ENCODE peak calls at places on chromosomes 1 and 21, in ten cellular contexts. One of them, this sample, is unnamed.

GRCh38 chr1:117719004-117719403 is 113.2 kb downstream of the TENT5C start:
- DNase-seq in heart left ventricle: no peak
- DNase-seq in stimulated activated CD4-positive, alpha-beta T cell treated with anti-CD3 and anti-CD28 coated beads, Interleukin-12 subunit alpha, Interleukin-12 subunit beta, amount 100 ng/mL, for 4 hours: no peak
- DNase-seq in mesothelial cell of epicardium: no peak
- DNase-seq in uterus: no peak
- DNase-seq in C1 segment of cervical spinal cord: no peak
- DNase-seq in fibroblast of mammary gland: no peak
- DNase-seq in AG04450: no peak
- DNase-seq in EL: no peak
- DNase-seq in NCI-H1092 treated with DMSO at 0.1 percent for 48 hours: no peak
- DNase-seq in this sample: no peak

GRCh38 chr1:11058595-11059165 is 1.1 kb downstream of the SRM start:
- DNase-seq in heart left ventricle: no peak
- DNase-seq in stimulated activated CD4-positive, alpha-beta T cell treated with anti-CD3 and anti-CD28 coated beads, Interleukin-12 subunit alpha, Interleukin-12 subunit beta, amount 100 ng/mL, for 4 hours: no peak
- DNase-seq in mesothelial cell of epicardium: no peak
- DNase-seq in uterus: no peak
- DNase-seq in C1 segment of cervical spinal cord: no peak
- DNase-seq in fibroblast of mammary gland: no peak
- DNase-seq in AG04450: no peak
- DNase-seq in EL: no peak
- DNase-seq in NCI-H1092 treated with DMSO at 0.1 percent for 48 hours: peak
- DNase-seq in this sample: peak

GRCh38 chr1:45883633-45884032 is 80.2 kb downstream of the MAST2 start:
- DNase-seq in heart left ventricle: no peak
- DNase-seq in stimulated activated CD4-positive, alpha-beta T cell treated with anti-CD3 and anti-CD28 coated beads, Interleukin-12 subunit alpha, Interleukin-12 subunit beta, amount 100 ng/mL, for 4 hours: no peak
- DNase-seq in mesothelial cell of epicardium: no peak
- DNase-seq in uterus: no peak
- DNase-seq in C1 segment of cervical spinal cord: no peak
- DNase-seq in fibroblast of mammary gland: no peak
- DNase-seq in AG04450: no peak
- DNase-seq in EL: peak
- DNase-seq in NCI-H1092 treated with DMSO at 0.1 percent for 48 hours: no peak
- DNase-seq in this sample: no peak

GRCh38 chr1:209651148-209651547 is 1.1 kb downstream of the LAMB3 start:
- DNase-seq in heart left ventricle: peak
- DNase-seq in stimulated activated CD4-positive, alpha-beta T cell treated with anti-CD3 and anti-CD28 coated beads, Interleukin-12 subunit alpha, Interleukin-12 subunit beta, amount 100 ng/mL, for 4 hours: peak
- DNase-seq in mesothelial cell of epicardium: no peak
- DNase-seq in uterus: no peak
- DNase-seq in C1 segment of cervical spinal cord: no peak
- DNase-seq in fibroblast of mammary gland: peak
- DNase-seq in AG04450: no peak
- DNase-seq in EL: peak
- DNase-seq in NCI-H1092 treated with DMSO at 0.1 percent for 48 hours: no peak
- DNase-seq in this sample: no peak

GRCh38 chr1:41411229-41411628 is 50.0 kb downstream of the FOXO6 start:
- DNase-seq in heart left ventricle: no peak
- DNase-seq in stimulated activated CD4-positive, alpha-beta T cell treated with anti-CD3 and anti-CD28 coated beads, Interleukin-12 subunit alpha, Interleukin-12 subunit beta, amount 100 ng/mL, for 4 hours: no peak
- DNase-seq in mesothelial cell of epicardium: no peak
- DNase-seq in uterus: no peak
- DNase-seq in C1 segment of cervical spinal cord: no peak
- DNase-seq in fibroblast of mammary gland: no peak
- DNase-seq in AG04450: no peak
- DNase-seq in EL: no peak
- DNase-seq in NCI-H1092 treated with DMSO at 0.1 percent for 48 hours: no peak
- DNase-seq in this sample: peak

GRCh38 chr1:185911978-185912377 is 177.8 kb downstream of the HMCN1 start:
- DNase-seq in heart left ventricle: no peak
- DNase-seq in stimulated activated CD4-positive, alpha-beta T cell treated with anti-CD3 and anti-CD28 coated beads, Interleukin-12 subunit alpha, Interleukin-12 subunit beta, amount 100 ng/mL, for 4 hours: no peak
- DNase-seq in mesothelial cell of epicardium: no peak
- DNase-seq in uterus: no peak
- DNase-seq in C1 segment of cervical spinal cord: no peak
- DNase-seq in fibroblast of mammary gland: no peak
- DNase-seq in AG04450: no peak
- DNase-seq in EL: no peak
- DNase-seq in NCI-H1092 treated with DMSO at 0.1 percent for 48 hours: no peak
- DNase-seq in this sample: no peak

GRCh38 chr1:3560199-3560955 is 50.9 kb downstream of the MEGF6 start:
- DNase-seq in heart left ventricle: no peak
- DNase-seq in stimulated activated CD4-positive, alpha-beta T cell treated with anti-CD3 and anti-CD28 coated beads, Interleukin-12 subunit alpha, Interleukin-12 subunit beta, amount 100 ng/mL, for 4 hours: no peak
- DNase-seq in mesothelial cell of epicardium: no peak
- DNase-seq in uterus: peak
- DNase-seq in C1 segment of cervical spinal cord: no peak
- DNase-seq in fibroblast of mammary gland: no peak
- DNase-seq in AG04450: no peak
- DNase-seq in EL: no peak
- DNase-seq in NCI-H1092 treated with DMSO at 0.1 percent for 48 hours: no peak
- DNase-seq in this sample: no peak

GRCh38 chr1:186984959-186985358 is 156.2 kb downstream of the PLA2G4A start:
- DNase-seq in heart left ventricle: no peak
- DNase-seq in stimulated activated CD4-positive, alpha-beta T cell treated with anti-CD3 and anti-CD28 coated beads, Interleukin-12 subunit alpha, Interleukin-12 subunit beta, amount 100 ng/mL, for 4 hours: no peak
- DNase-seq in mesothelial cell of epicardium: no peak
- DNase-seq in uterus: no peak
- DNase-seq in C1 segment of cervical spinal cord: no peak
- DNase-seq in fibroblast of mammary gland: no peak
- DNase-seq in AG04450: no peak
- DNase-seq in EL: no peak
- DNase-seq in NCI-H1092 treated with DMSO at 0.1 percent for 48 hours: no peak
- DNase-seq in this sample: no peak

GRCh38 chr1:40267767-40268187 is 9.7 kb downstream of the ZMPSTE24 start:
- DNase-seq in heart left ventricle: peak
- DNase-seq in stimulated activated CD4-positive, alpha-beta T cell treated with anti-CD3 and anti-CD28 coated beads, Interleukin-12 subunit alpha, Interleukin-12 subunit beta, amount 100 ng/mL, for 4 hours: no peak
- DNase-seq in mesothelial cell of epicardium: no peak
- DNase-seq in uterus: no peak
- DNase-seq in C1 segment of cervical spinal cord: no peak
- DNase-seq in fibroblast of mammary gland: peak
- DNase-seq in AG04450: peak
- DNase-seq in EL: peak
- DNase-seq in NCI-H1092 treated with DMSO at 0.1 percent for 48 hours: no peak
- DNase-seq in this sample: no peak

GRCh38 chr1:115428262-115428661 is 90.2 kb upstream of the NGF start:
- DNase-seq in heart left ventricle: no peak
- DNase-seq in stimulated activated CD4-positive, alpha-beta T cell treated with anti-CD3 and anti-CD28 coated beads, Interleukin-12 subunit alpha, Interleukin-12 subunit beta, amount 100 ng/mL, for 4 hours: no peak
- DNase-seq in mesothelial cell of epicardium: no peak
- DNase-seq in uterus: no peak
- DNase-seq in C1 segment of cervical spinal cord: no peak
- DNase-seq in fibroblast of mammary gland: no peak
- DNase-seq in AG04450: no peak
- DNase-seq in EL: peak
- DNase-seq in NCI-H1092 treated with DMSO at 0.1 percent for 48 hours: no peak
- DNase-seq in this sample: no peak

GRCh38 chr1:19080715-19081114 is 124.2 kb upstream of the IFFO2 start:
- DNase-seq in heart left ventricle: no peak
- DNase-seq in stimulated activated CD4-positive, alpha-beta T cell treated with anti-CD3 and anti-CD28 coated beads, Interleukin-12 subunit alpha, Interleukin-12 subunit beta, amount 100 ng/mL, for 4 hours: no peak
- DNase-seq in mesothelial cell of epicardium: no peak
- DNase-seq in uterus: no peak
- DNase-seq in C1 segment of cervical spinal cord: no peak
- DNase-seq in fibroblast of mammary gland: no peak
- DNase-seq in AG04450: no peak
- DNase-seq in EL: peak
- DNase-seq in NCI-H1092 treated with DMSO at 0.1 percent for 48 hours: no peak
- DNase-seq in this sample: no peak

GRCh38 chr21:41204736-41205135 is 36.8 kb downstream of the BACE2 start:
- DNase-seq in heart left ventricle: no peak
- DNase-seq in stimulated activated CD4-positive, alpha-beta T cell treated with anti-CD3 and anti-CD28 coated beads, Interleukin-12 subunit alpha, Interleukin-12 subunit beta, amount 100 ng/mL, for 4 hours: no peak
- DNase-seq in mesothelial cell of epicardium: no peak
- DNase-seq in uterus: no peak
- DNase-seq in C1 segment of cervical spinal cord: no peak
- DNase-seq in fibroblast of mammary gland: no peak
- DNase-seq in AG04450: no peak
- DNase-seq in EL: no peak
- DNase-seq in NCI-H1092 treated with DMSO at 0.1 percent for 48 hours: no peak
- DNase-seq in this sample: no peak

GRCh38 chr1:58884706-58885661 is 101.1 kb upstream of the JUN start:
- DNase-seq in heart left ventricle: no peak
- DNase-seq in stimulated activated CD4-positive, alpha-beta T cell treated with anti-CD3 and anti-CD28 coated beads, Interleukin-12 subunit alpha, Interleukin-12 subunit beta, amount 100 ng/mL, for 4 hours: no peak
- DNase-seq in mesothelial cell of epicardium: no peak
- DNase-seq in uterus: peak
- DNase-seq in C1 segment of cervical spinal cord: no peak
- DNase-seq in fibroblast of mammary gland: no peak
- DNase-seq in AG04450: no peak
- DNase-seq in EL: no peak
- DNase-seq in NCI-H1092 treated with DMSO at 0.1 percent for 48 hours: peak
- DNase-seq in this sample: peak

GRCh38 chr21:42153046-42153685 is 65.8 kb upstream of the ABCG1 start:
- DNase-seq in heart left ventricle: no peak
- DNase-seq in stimulated activated CD4-positive, alpha-beta T cell treated with anti-CD3 and anti-CD28 coated beads, Interleukin-12 subunit alpha, Interleukin-12 subunit beta, amount 100 ng/mL, for 4 hours: no peak
- DNase-seq in mesothelial cell of epicardium: no peak
- DNase-seq in uterus: no peak
- DNase-seq in C1 segment of cervical spinal cord: no peak
- DNase-seq in fibroblast of mammary gland: no peak
- DNase-seq in AG04450: no peak
- DNase-seq in EL: no peak
- DNase-seq in NCI-H1092 treated with DMSO at 0.1 percent for 48 hours: no peak
- DNase-seq in this sample: no peak

GRCh38 chr21:34592573-34592972 is 22.3 kb downstream of the RCAN1 start:
- DNase-seq in heart left ventricle: no peak
- DNase-seq in stimulated activated CD4-positive, alpha-beta T cell treated with anti-CD3 and anti-CD28 coated beads, Interleukin-12 subunit alpha, Interleukin-12 subunit beta, amount 100 ng/mL, for 4 hours: no peak
- DNase-seq in mesothelial cell of epicardium: no peak
- DNase-seq in uterus: no peak
- DNase-seq in C1 segment of cervical spinal cord: no peak
- DNase-seq in fibroblast of mammary gland: no peak
- DNase-seq in AG04450: no peak
- DNase-seq in EL: no peak
- DNase-seq in NCI-H1092 treated with DMSO at 0.1 percent for 48 hours: no peak
- DNase-seq in this sample: no peak

GRCh38 chr1:230308039-230308438 is 118.1 kb downstream of the PGBD5 start:
- DNase-seq in heart left ventricle: peak
- DNase-seq in stimulated activated CD4-positive, alpha-beta T cell treated with anti-CD3 and anti-CD28 coated beads, Interleukin-12 subunit alpha, Interleukin-12 subunit beta, amount 100 ng/mL, for 4 hours: no peak
- DNase-seq in mesothelial cell of epicardium: no peak
- DNase-seq in uterus: peak
- DNase-seq in C1 segment of cervical spinal cord: peak
- DNase-seq in fibroblast of mammary gland: peak
- DNase-seq in AG04450: peak
- DNase-seq in EL: peak
- DNase-seq in NCI-H1092 treated with DMSO at 0.1 percent for 48 hours: peak
- DNase-seq in this sample: peak

GRCh38 chr1:41704189-41704588 is 214.5 kb downstream of the HIVEP3 start:
- DNase-seq in heart left ventricle: no peak
- DNase-seq in stimulated activated CD4-positive, alpha-beta T cell treated with anti-CD3 and anti-CD28 coated beads, Interleukin-12 subunit alpha, Interleukin-12 subunit beta, amount 100 ng/mL, for 4 hours: no peak
- DNase-seq in mesothelial cell of epicardium: no peak
- DNase-seq in uterus: no peak
- DNase-seq in C1 segment of cervical spinal cord: no peak
- DNase-seq in fibroblast of mammary gland: no peak
- DNase-seq in AG04450: no peak
- DNase-seq in EL: no peak
- DNase-seq in NCI-H1092 treated with DMSO at 0.1 percent for 48 hours: no peak
- DNase-seq in this sample: no peak

GRCh38 chr1:19747741-19748140 is 52.0 kb downstream of the TMCO4 start:
- DNase-seq in heart left ventricle: no peak
- DNase-seq in stimulated activated CD4-positive, alpha-beta T cell treated with anti-CD3 and anti-CD28 coated beads, Interleukin-12 subunit alpha, Interleukin-12 subunit beta, amount 100 ng/mL, for 4 hours: no peak
- DNase-seq in mesothelial cell of epicardium: no peak
- DNase-seq in uterus: no peak
- DNase-seq in C1 segment of cervical spinal cord: no peak
- DNase-seq in fibroblast of mammary gland: no peak
- DNase-seq in AG04450: no peak
- DNase-seq in EL: no peak
- DNase-seq in NCI-H1092 treated with DMSO at 0.1 percent for 48 hours: no peak
- DNase-seq in this sample: no peak